ENCODE peak calls at places on chromosomes 6 and 20, in four cellular contexts. One of them, this sample, is unnamed. For H3K4me1, the result is how much of the 10 kb centered on the place peaks cover.

GRCh38 chr6:158684745-158685355 is 35.0 kb downstream of the SYTL3 start:
- DNase-seq in fibroblast of lung: no peak
- DNase-seq in GM12878: no peak
- DNase-seq in left ventricle myocardium inferior: no peak
- DNase-seq in this sample: no peak

GRCh38 chr6:73739097-73739496 is 43.1 kb downstream of the CD109 start:
- DNase-seq in fibroblast of lung: peak
- DNase-seq in GM12878: no peak
- DNase-seq in left ventricle myocardium inferior: no peak
- DNase-seq in this sample: no peak

GRCh38 chr6:37724530-37725220 is 27.0 kb upstream of the MDGA1 start:
- DNase-seq in fibroblast of lung: no peak
- DNase-seq in GM12878: no peak
- DNase-seq in left ventricle myocardium inferior: no peak
- DNase-seq in this sample: no peak

GRCh38 chr20:37984018-37984785 is 49.1 kb downstream of the TTI1 start:
- DNase-seq in fibroblast of lung: no peak
- DNase-seq in GM12878: no peak
- DNase-seq in left ventricle myocardium inferior: peak
- DNase-seq in this sample: no peak

GRCh38 chr20:20658123-20658522 is 54.3 kb downstream of the RALGAPA2 start:
- DNase-seq in fibroblast of lung: no peak
- DNase-seq in GM12878: no peak
- DNase-seq in left ventricle myocardium inferior: no peak
- DNase-seq in this sample: no peak

GRCh38 chr20:12086359-12086758 is 168.7 kb downstream of the BTBD3 start:
- DNase-seq in fibroblast of lung: peak
- DNase-seq in GM12878: no peak
- DNase-seq in left ventricle myocardium inferior: no peak
- DNase-seq in this sample: no peak

GRCh38 chr20:13261460-13262301 is 40.6 kb downstream of the ISM1 start:
- DNase-seq in fibroblast of lung: peak
- DNase-seq in GM12878: no peak
- DNase-seq in left ventricle myocardium inferior: peak
- DNase-seq in this sample: peak

GRCh38 chr6:56699066-56699654 is 56.5 kb upstream of the DST start:
- DNase-seq in fibroblast of lung: peak
- DNase-seq in GM12878: no peak
- DNase-seq in left ventricle myocardium inferior: no peak
- DNase-seq in this sample: no peak

GRCh38 chr6:46078294-46078693 is 51.5 kb upstream of the ENPP4 start:
- DNase-seq in fibroblast of lung: no peak
- DNase-seq in GM12878: no peak
- DNase-seq in left ventricle myocardium inferior: no peak
- DNase-seq in this sample: no peak

GRCh38 chr6:91149914-91150674 is 563.2 kb upstream of the MAP3K7 start:
- DNase-seq in fibroblast of lung: peak
- DNase-seq in GM12878: no peak
- DNase-seq in left ventricle myocardium inferior: no peak
- DNase-seq in this sample: no peak

GRCh38 chr6:40715501-40716403 is 128.6 kb upstream of the LRFN2 start:
- DNase-seq in fibroblast of lung: no peak
- DNase-seq in GM12878: no peak
- DNase-seq in left ventricle myocardium inferior: peak
- DNase-seq in this sample: no peak

GRCh38 chr6:11921017-11921438 is 91.1 kb upstream of the HIVEP1 start:
- DNase-seq in fibroblast of lung: peak
- DNase-seq in GM12878: no peak
- DNase-seq in left ventricle myocardium inferior: peak
- DNase-seq in this sample: no peak

GRCh38 chr6:16493802-16494201 is 255.4 kb downstream of the GMPR start:
- DNase-seq in fibroblast of lung: no peak
- DNase-seq in GM12878: no peak
- DNase-seq in left ventricle myocardium inferior: no peak
- DNase-seq in this sample: no peak

GRCh38 chr20:24640276-24640675 is 170.8 kb downstream of the SYNDIG1 start:
- DNase-seq in fibroblast of lung: no peak
- DNase-seq in GM12878: no peak
- DNase-seq in left ventricle myocardium inferior: no peak
- DNase-seq in this sample: no peak

GRCh38 chr20:16216227-16217210 is 356.7 kb downstream of the KIF16B start:
- DNase-seq in fibroblast of lung: no peak
- DNase-seq in GM12878: no peak
- DNase-seq in left ventricle myocardium inferior: no peak
- DNase-seq in this sample: no peak

GRCh38 chr20:32316667-32317066 is 39.2 kb downstream of the KIF3B start:
- DNase-seq in fibroblast of lung: no peak
- DNase-seq in GM12878: no peak
- DNase-seq in left ventricle myocardium inferior: no peak
- DNase-seq in this sample: peak

GRCh38 chr6:125919618-125920017 is 37.0 kb upstream of the HINT3 start:
- DNase-seq in fibroblast of lung: no peak
- DNase-seq in GM12878: no peak
- DNase-seq in left ventricle myocardium inferior: no peak
- DNase-seq in this sample: no peak

GRCh38 chr6:125918230-125918629 is 38.3 kb upstream of the HINT3 start:
- DNase-seq in fibroblast of lung: no peak
- DNase-seq in GM12878: no peak
- DNase-seq in left ventricle myocardium inferior: no peak
- DNase-seq in this sample: no peak

GRCh38 chr6:125923371-125923877 is 33.1 kb upstream of the HINT3 start:
- DNase-seq in fibroblast of lung: no peak
- DNase-seq in GM12878: no peak
- DNase-seq in left ventricle myocardium inferior: no peak
- DNase-seq in this sample: no peak

GRCh38 chr6:125922322-125922860 is 34.2 kb upstream of the HINT3 start:
- DNase-seq in fibroblast of lung: no peak
- DNase-seq in GM12878: no peak
- DNase-seq in left ventricle myocardium inferior: no peak
- DNase-seq in this sample: no peak

DNA sequence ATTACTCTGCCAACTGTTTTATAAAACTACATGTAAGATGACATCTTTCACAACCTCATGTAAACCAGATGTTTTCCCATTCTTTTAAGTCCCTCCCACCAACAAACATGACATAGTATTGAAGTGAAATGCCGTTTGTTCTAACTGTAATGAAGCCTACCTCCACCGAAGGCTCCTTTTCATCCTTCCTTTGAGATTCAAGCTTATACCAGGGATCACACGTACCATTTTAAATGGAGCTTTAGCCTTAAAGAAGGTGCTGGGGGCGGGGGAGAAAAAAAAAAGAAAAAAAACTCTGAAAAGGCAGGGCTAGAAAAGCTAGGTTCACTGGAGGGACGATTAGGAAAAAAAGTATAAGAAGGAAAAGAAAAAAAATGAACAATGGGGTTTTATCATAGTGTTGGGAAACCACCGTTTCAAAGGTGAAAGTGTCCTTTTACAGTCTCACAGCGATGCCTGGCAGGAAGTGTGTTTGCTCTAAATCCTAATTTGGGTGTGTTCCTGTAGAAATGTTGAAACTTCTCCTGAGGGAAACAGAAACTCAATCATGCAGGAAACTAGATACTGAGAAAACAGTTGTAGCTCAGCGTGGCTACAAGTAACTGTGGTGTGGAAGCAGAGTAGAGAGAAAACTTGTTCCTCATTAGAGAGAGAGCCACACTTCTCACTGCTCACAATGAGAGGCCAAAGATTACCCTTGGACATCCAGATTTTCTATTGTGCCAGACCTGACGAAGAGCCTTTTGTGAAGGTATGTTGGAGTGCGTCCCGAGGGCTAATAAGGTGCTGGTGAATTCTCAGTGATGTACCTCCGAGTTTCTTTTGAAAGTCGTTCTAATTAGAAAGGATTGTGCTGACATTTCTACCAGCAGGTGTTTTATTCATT is 37.6 kb upstream of the HINT3 start:
- DNase-seq in fibroblast of lung: peak
- DNase-seq in GM12878: peak
- DNase-seq in left ventricle myocardium inferior: no peak
- DNase-seq in this sample: peak
- H3K4me3 ChIP-seq in fibroblast of lung: no peak
- H3K4me3 ChIP-seq in GM12878: peak
- H3K4me3 ChIP-seq in left ventricle myocardium inferior: peak
- H3K4me3 ChIP-seq in this sample: peak

GRCh38 chr6:26319405-26320128 is 45.4 kb upstream of the BTN3A2 start:
- DNase-seq in fibroblast of lung: no peak
- DNase-seq in GM12878: no peak
- DNase-seq in left ventricle myocardium inferior: no peak
- DNase-seq in this sample: no peak
- TF ChIP-seq CTCF in fibroblast of lung: peak
- TF ChIP-seq CTCF in GM12878: no peak
- TF ChIP-seq CTCF in left ventricle myocardium inferior: no peak
- TF ChIP-seq CTCF in this sample: no peak

DNA sequence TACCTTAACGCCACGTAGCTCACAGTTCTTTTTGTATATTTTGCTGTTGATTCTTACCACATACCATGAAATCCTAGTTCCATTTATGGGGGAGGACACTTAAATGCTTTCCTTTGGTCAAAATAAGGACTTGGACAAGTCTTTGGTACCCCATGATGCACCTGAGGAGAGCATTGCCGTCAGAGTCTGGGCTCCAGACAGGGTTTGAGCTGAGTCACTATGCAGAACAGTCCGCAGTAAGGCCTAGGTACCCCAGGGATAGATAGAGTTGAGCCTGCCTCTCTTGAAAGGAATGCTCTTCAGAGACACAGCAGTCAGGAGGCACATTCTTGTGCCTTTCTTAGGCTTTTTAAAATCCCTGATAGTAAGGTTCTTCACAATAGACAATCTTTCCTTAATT is 6.0 kb downstream of the PARD6B start:
- DNase-seq in fibroblast of lung: no peak
- DNase-seq in GM12878: no peak
- DNase-seq in left ventricle myocardium inferior: no peak
- DNase-seq in this sample: no peak
- H3K4me1 ChIP-seq in fibroblast of lung: under half
- H3K4me1 ChIP-seq in GM12878: under half
- H3K4me1 ChIP-seq in left ventricle myocardium inferior: under half
- H3K4me1 ChIP-seq in this sample: half or more

GRCh38 chr20:46130534-46130933 is 12.4 kb downstream of the CD40 start:
- DNase-seq in fibroblast of lung: no peak
- DNase-seq in GM12878: peak
- DNase-seq in left ventricle myocardium inferior: no peak
- DNase-seq in this sample: no peak

GRCh38 chr20:46129955-46130481 is 11.9 kb downstream of the CD40 start:
- DNase-seq in fibroblast of lung: no peak
- DNase-seq in GM12878: peak
- DNase-seq in left ventricle myocardium inferior: no peak
- DNase-seq in this sample: no peak

GRCh38 chr20:46133886-46134654 is 16.0 kb downstream of the CD40 start:
- DNase-seq in fibroblast of lung: no peak
- DNase-seq in GM12878: no peak
- DNase-seq in left ventricle myocardium inferior: no peak
- DNase-seq in this sample: no peak

GRCh38 chr20:46132705-46133120 is 14.6 kb downstream of the CD40 start:
- DNase-seq in fibroblast of lung: peak
- DNase-seq in GM12878: no peak
- DNase-seq in left ventricle myocardium inferior: peak
- DNase-seq in this sample: peak

DNA sequence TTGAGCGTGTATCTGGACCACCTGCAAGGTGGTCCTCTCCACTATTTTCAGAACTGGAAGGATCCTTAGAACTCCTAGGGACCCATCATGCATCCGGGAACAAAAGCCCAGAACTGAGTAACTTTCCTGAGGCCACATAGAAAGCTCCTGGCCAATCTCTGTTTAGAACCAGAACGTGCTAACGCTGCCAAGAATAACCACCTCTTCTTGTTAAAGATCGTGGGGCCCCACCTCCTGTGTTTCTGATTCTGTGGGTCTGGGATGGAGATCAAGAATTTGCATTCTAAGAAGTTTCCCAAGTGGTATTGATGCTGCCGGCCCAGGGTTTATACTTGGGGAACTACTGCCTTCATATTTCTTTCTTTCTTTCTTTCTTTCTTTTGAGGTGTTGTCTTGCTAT is 13.3 kb downstream of the CD40 start:
- DNase-seq in fibroblast of lung: no peak
- DNase-seq in GM12878: no peak
- DNase-seq in left ventricle myocardium inferior: no peak
- DNase-seq in this sample: no peak
- H3K4me3 ChIP-seq in fibroblast of lung: no peak
- H3K4me3 ChIP-seq in GM12878: no peak
- H3K4me3 ChIP-seq in left ventricle myocardium inferior: no peak
- H3K4me3 ChIP-seq in this sample: no peak

GRCh38 chr6:33271098-33271607 is 523 bp downstream of the VPS52 start:
- DNase-seq in fibroblast of lung: peak
- DNase-seq in GM12878: no peak
- DNase-seq in left ventricle myocardium inferior: no peak
- DNase-seq in this sample: no peak
- TF ChIP-seq CTCF in fibroblast of lung: no peak
- TF ChIP-seq CTCF in GM12878: no peak
- TF ChIP-seq CTCF in left ventricle myocardium inferior: no peak
- TF ChIP-seq CTCF in this sample: no peak

DNA sequence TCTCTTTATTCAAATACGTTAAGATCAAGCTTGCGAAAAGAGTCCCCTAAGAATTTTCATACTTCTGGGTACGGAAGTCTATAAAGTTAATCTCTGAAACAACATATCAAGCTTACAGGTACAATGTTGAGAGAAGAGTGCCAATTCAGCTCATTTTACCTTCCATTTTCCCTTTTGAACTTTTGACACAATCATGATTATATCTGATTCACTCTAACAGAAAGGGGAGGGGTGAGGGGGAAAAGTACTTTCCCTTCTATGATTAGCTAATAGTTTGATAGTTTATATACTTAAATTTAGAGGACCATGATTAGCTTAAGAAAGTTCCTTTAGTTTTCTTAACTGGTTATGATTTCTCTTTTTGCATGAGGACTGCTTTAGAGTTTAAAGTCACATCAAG is 33.5 kb downstream of the SNX3 start:
- DNase-seq in fibroblast of lung: no peak
- DNase-seq in GM12878: no peak
- DNase-seq in left ventricle myocardium inferior: no peak
- DNase-seq in this sample: no peak
- H3K4me1 ChIP-seq in fibroblast of lung: under half
- H3K4me1 ChIP-seq in GM12878: under half
- H3K4me1 ChIP-seq in left ventricle myocardium inferior: under half
- H3K4me1 ChIP-seq in this sample: under half

GRCh38 chr6:44250067-44250717 is 3.3 kb downstream of the HSP90AB1 start:
- DNase-seq in fibroblast of lung: no peak
- DNase-seq in GM12878: no peak
- DNase-seq in left ventricle myocardium inferior: no peak
- DNase-seq in this sample: no peak

GRCh38 chr6:44248579-44248978 is 1.7 kb downstream of the HSP90AB1 start:
- DNase-seq in fibroblast of lung: no peak
- DNase-seq in GM12878: no peak
- DNase-seq in left ventricle myocardium inferior: no peak
- DNase-seq in this sample: no peak

GRCh38 chr6:44250718-44251123 is 3.8 kb downstream of the HSP90AB1 start:
- DNase-seq in fibroblast of lung: no peak
- DNase-seq in GM12878: no peak
- DNase-seq in left ventricle myocardium inferior: no peak
- DNase-seq in this sample: no peak

GRCh38 chr6:44247338-44248302 is 719 bp downstream of the HSP90AB1 start:
- DNase-seq in fibroblast of lung: peak
- DNase-seq in GM12878: no peak
- DNase-seq in left ventricle myocardium inferior: peak
- DNase-seq in this sample: peak

GRCh38 chr6:44249082-44249748 is 2.3 kb downstream of the HSP90AB1 start:
- DNase-seq in fibroblast of lung: no peak
- DNase-seq in GM12878: no peak
- DNase-seq in left ventricle myocardium inferior: no peak
- DNase-seq in this sample: no peak
- H3K4me3 ChIP-seq in fibroblast of lung: no peak
- H3K4me3 ChIP-seq in GM12878: peak
- H3K4me3 ChIP-seq in left ventricle myocardium inferior: peak
- H3K4me3 ChIP-seq in this sample: no peak